ENCODE peak calls at places on chromosomes 4 and X, in four cellular contexts. One of them, this sample, is unnamed. For H3K4me1, the result is how much of the 10 kb centered on the place peaks cover.

GRCh38 chr4:93469560-93469959 is 359.0 kb upstream of the ATOH1 start:
- DNase-seq in fibroblast of lung: no peak
- DNase-seq in ovary: no peak
- DNase-seq in psoas muscle: no peak
- DNase-seq in this sample: no peak

GRCh38 chrX:103197721-103198306 is 17.1 kb upstream of the BEX4 start:
- DNase-seq in fibroblast of lung: peak
- DNase-seq in ovary: no peak
- DNase-seq in psoas muscle: no peak
- DNase-seq in this sample: no peak

GRCh38 chr4:146243141-146243882 is 29.0 kb downstream of the REELD1 start:
- DNase-seq in fibroblast of lung: peak
- DNase-seq in ovary: peak
- DNase-seq in psoas muscle: peak
- DNase-seq in this sample: peak

GRCh38 chrX:10399152-10399741 is 221.1 kb downstream of the MID1 start:
- DNase-seq in fibroblast of lung: no peak
- DNase-seq in ovary: no peak
- DNase-seq in psoas muscle: no peak
- DNase-seq in this sample: no peak

GRCh38 chrX:119399772-119400101 is 601 bp downstream of the SLC25A43 start:
- DNase-seq in fibroblast of lung: peak
- DNase-seq in ovary: no peak
- DNase-seq in psoas muscle: peak
- DNase-seq in this sample: no peak

GRCh38 chr4:166014411-166014810 is 141.4 kb downstream of the TLL1 start:
- DNase-seq in fibroblast of lung: peak
- DNase-seq in ovary: no peak
- DNase-seq in psoas muscle: no peak
- DNase-seq in this sample: no peak

GRCh38 chr4:41216294-41217019 is 2.1 kb upstream of the APBB2 start:
- DNase-seq in fibroblast of lung: peak
- DNase-seq in ovary: peak
- DNase-seq in psoas muscle: peak
- DNase-seq in this sample: peak

GRCh38 chr4:82721819-82722423 is 76.7 kb downstream of the SCD5 start:
- DNase-seq in fibroblast of lung: peak
- DNase-seq in ovary: no peak
- DNase-seq in psoas muscle: no peak
- DNase-seq in this sample: peak

GRCh38 chr4:32824321-32824720 is 2104.2 kb downstream of the PCDH7 start:
- DNase-seq in fibroblast of lung: peak
- DNase-seq in ovary: no peak
- DNase-seq in psoas muscle: no peak
- DNase-seq in this sample: no peak

GRCh38 chr4:145044341-145044740 is 53.7 kb downstream of the ANAPC10 start:
- DNase-seq in fibroblast of lung: peak
- DNase-seq in ovary: no peak
- DNase-seq in psoas muscle: no peak
- DNase-seq in this sample: no peak

GRCh38 chr4:72295966-72296557 is 264.3 kb downstream of the NPFFR2 start:
- DNase-seq in fibroblast of lung: peak
- DNase-seq in ovary: no peak
- DNase-seq in psoas muscle: no peak
- DNase-seq in this sample: no peak

GRCh38 chrX:37423864-37424569 is 74.9 kb downstream of the PRRG1 start:
- DNase-seq in fibroblast of lung: peak
- DNase-seq in ovary: no peak
- DNase-seq in psoas muscle: no peak
- DNase-seq in this sample: no peak

GRCh38 chrX:134520860-134521390 is 61.0 kb downstream of the HPRT1 start:
- DNase-seq in fibroblast of lung: peak
- DNase-seq in ovary: no peak
- DNase-seq in psoas muscle: no peak
- DNase-seq in this sample: no peak

GRCh38 chr4:68465058-68465457 is 17.8 kb downstream of the TMPRSS11E start:
- DNase-seq in fibroblast of lung: no peak
- DNase-seq in ovary: no peak
- DNase-seq in psoas muscle: no peak
- DNase-seq in this sample: no peak

GRCh38 chr4:82599336-82599735 is 37.5 kb upstream of the TMEM150C start:
- DNase-seq in fibroblast of lung: no peak
- DNase-seq in ovary: no peak
- DNase-seq in psoas muscle: no peak
- DNase-seq in this sample: no peak

GRCh38 chr4:57462843-57463242 is 352.7 kb upstream of the IGFBP7 start:
- DNase-seq in fibroblast of lung: no peak
- DNase-seq in ovary: no peak
- DNase-seq in psoas muscle: no peak
- DNase-seq in this sample: no peak

GRCh38 chr4:48340276-48340904 is 939 bp upstream of the SLAIN2 start:
- DNase-seq in fibroblast of lung: peak
- DNase-seq in ovary: no peak
- DNase-seq in psoas muscle: no peak
- DNase-seq in this sample: no peak

GRCh38 chr4:85370400-85371032 is 104.4 kb upstream of the ARHGAP24 start:
- DNase-seq in fibroblast of lung: peak
- DNase-seq in ovary: no peak
- DNase-seq in psoas muscle: no peak
- DNase-seq in this sample: no peak

GRCh38 chrX:29561417-29561816 is 653.9 kb upstream of the MAGEB2 start:
- DNase-seq in fibroblast of lung: no peak
- DNase-seq in ovary: no peak
- DNase-seq in psoas muscle: no peak
- DNase-seq in this sample: no peak

GRCh38 chr4:90209922-90210321 is 82.7 kb downstream of the CCSER1 start:
- DNase-seq in fibroblast of lung: no peak
- DNase-seq in ovary: no peak
- DNase-seq in psoas muscle: no peak
- DNase-seq in this sample: no peak

GRCh38 chrX:71992711-71993110 is 82.1 kb downstream of the NHSL2 start:
- DNase-seq in fibroblast of lung: no peak
- DNase-seq in ovary: no peak
- DNase-seq in psoas muscle: no peak
- DNase-seq in this sample: no peak

GRCh38 chr4:15149842-15150592 is 147.7 kb downstream of the CPEB2 start:
- DNase-seq in fibroblast of lung: peak
- DNase-seq in ovary: peak
- DNase-seq in psoas muscle: peak
- DNase-seq in this sample: peak

GRCh38 chrX:8731579-8732395 is at the start of gene ANOS1:
- DNase-seq in fibroblast of lung: peak
- DNase-seq in ovary: peak
- DNase-seq in psoas muscle: peak
- DNase-seq in this sample: peak

GRCh38 chr4:10115271-10115656 is 1.3 kb downstream of the WDR1 start:
- DNase-seq in fibroblast of lung: peak
- DNase-seq in ovary: no peak
- DNase-seq in psoas muscle: no peak
- DNase-seq in this sample: no peak
- H3K4me1 ChIP-seq in fibroblast of lung: under half
- H3K4me1 ChIP-seq in ovary: under half
- H3K4me1 ChIP-seq in psoas muscle: half or more
- H3K4me1 ChIP-seq in this sample: half or more

GRCh38 chrX:16186380-16187007 is 19.2 kb downstream of the MAGEB17 start:
- DNase-seq in fibroblast of lung: no peak
- DNase-seq in ovary: no peak
- DNase-seq in psoas muscle: no peak
- DNase-seq in this sample: no peak

GRCh38 chrX:16187024-16187698 is 19.9 kb downstream of the MAGEB17 start:
- DNase-seq in fibroblast of lung: no peak
- DNase-seq in ovary: no peak
- DNase-seq in psoas muscle: no peak
- DNase-seq in this sample: no peak

GRCh38 chrX:16188687-16189086 is 21.4 kb downstream of the MAGEB17 start:
- DNase-seq in fibroblast of lung: peak
- DNase-seq in ovary: no peak
- DNase-seq in psoas muscle: no peak
- DNase-seq in this sample: no peak

GRCh38 chrX:16191605-16192004 is 24.3 kb downstream of the MAGEB17 start:
- DNase-seq in fibroblast of lung: no peak
- DNase-seq in ovary: no peak
- DNase-seq in psoas muscle: no peak
- DNase-seq in this sample: no peak

DNA sequence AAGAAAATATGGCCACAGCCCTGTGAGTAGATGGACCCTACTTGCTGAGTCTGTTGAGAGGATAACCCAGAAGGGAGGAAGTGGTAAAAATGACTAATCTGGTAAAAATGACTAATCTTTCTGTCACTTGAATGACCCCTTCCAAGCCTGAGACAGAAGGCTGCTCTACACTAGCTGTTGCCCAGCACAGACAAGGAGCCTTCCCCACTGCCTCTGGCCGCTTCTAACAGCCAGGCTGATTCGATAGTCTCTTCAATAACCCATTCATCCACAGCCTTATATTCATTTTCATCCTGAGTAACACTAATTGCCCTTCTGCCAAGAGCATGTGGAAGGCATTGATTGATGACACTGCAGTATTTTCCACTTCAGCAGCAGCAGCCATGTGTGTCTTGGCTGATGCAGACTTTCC is 18.4 kb downstream of the MAGEB17 start:
- DNase-seq in fibroblast of lung: peak
- DNase-seq in ovary: no peak
- DNase-seq in psoas muscle: no peak
- DNase-seq in this sample: no peak
- H3K27ac ChIP-seq in fibroblast of lung: peak
- H3K27ac ChIP-seq in ovary: no peak
- H3K27ac ChIP-seq in psoas muscle: no peak
- H3K27ac ChIP-seq in this sample: no peak

GRCh38 chr4:108683479-108683878 is 33.1 kb downstream of the OSTC start:
- DNase-seq in fibroblast of lung: peak
- DNase-seq in ovary: no peak
- DNase-seq in psoas muscle: no peak
- DNase-seq in this sample: no peak
- TF ChIP-seq CTCF in fibroblast of lung: peak
- TF ChIP-seq CTCF in ovary: no peak
- TF ChIP-seq CTCF in psoas muscle: peak
- TF ChIP-seq CTCF in this sample: peak

GRCh38 chr4:10018818-10019438 is 2.4 kb downstream of the SLC2A9 start:
- DNase-seq in fibroblast of lung: peak
- DNase-seq in ovary: peak
- DNase-seq in psoas muscle: peak
- DNase-seq in this sample: peak

GRCh38 chr4:10020106-10020505 is 1.2 kb downstream of the SLC2A9 start:
- DNase-seq in fibroblast of lung: no peak
- DNase-seq in ovary: no peak
- DNase-seq in psoas muscle: no peak
- DNase-seq in this sample: no peak

GRCh38 chr4:10017037-10017893 is 4.0 kb downstream of the SLC2A9 start:
- DNase-seq in fibroblast of lung: no peak
- DNase-seq in ovary: no peak
- DNase-seq in psoas muscle: no peak
- DNase-seq in this sample: no peak

GRCh38 chr4:10020871-10021676 is at the start of gene SLC2A9:
- DNase-seq in fibroblast of lung: no peak
- DNase-seq in ovary: no peak
- DNase-seq in psoas muscle: peak
- DNase-seq in this sample: peak

DNA sequence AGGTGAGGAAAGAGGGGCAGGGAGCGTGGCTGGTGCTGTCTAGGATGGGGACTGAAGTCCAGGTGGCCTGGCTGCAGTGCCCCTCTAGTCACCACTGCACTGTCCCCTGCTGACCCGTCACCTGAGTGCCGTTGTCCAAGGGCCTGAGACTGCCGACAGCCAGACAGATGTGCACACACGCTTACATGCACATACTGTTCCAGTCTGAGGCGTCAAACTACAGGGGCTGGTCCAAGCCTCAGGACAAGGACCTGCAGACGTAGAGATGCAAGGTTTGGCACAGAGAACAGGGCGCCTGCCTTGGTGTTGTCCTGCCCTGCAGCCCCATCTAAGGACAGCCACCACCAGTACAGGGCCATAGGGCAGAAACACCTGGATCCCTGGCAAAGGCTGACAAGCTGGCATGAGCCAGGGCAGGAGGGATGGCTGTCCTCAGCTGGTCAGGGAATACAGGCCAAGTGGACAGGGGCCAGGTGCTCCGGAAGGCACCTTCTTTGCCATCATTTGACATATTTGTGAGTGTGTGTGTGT is 1.7 kb downstream of the SLC2A9 start:
- DNase-seq in fibroblast of lung: no peak
- DNase-seq in ovary: peak
- DNase-seq in psoas muscle: peak
- DNase-seq in this sample: peak
- H3K4me1 ChIP-seq in fibroblast of lung: under half
- H3K4me1 ChIP-seq in ovary: under half
- H3K4me1 ChIP-seq in psoas muscle: under half
- H3K4me1 ChIP-seq in this sample: half or more

GRCh38 chr4:140056015-140056414 is 98.0 kb downstream of the MAML3 start:
- DNase-seq in fibroblast of lung: no peak
- DNase-seq in ovary: no peak
- DNase-seq in psoas muscle: no peak
- DNase-seq in this sample: no peak

GRCh38 chr4:140061194-140061593 is 92.8 kb downstream of the MAML3 start:
- DNase-seq in fibroblast of lung: peak
- DNase-seq in ovary: no peak
- DNase-seq in psoas muscle: no peak
- DNase-seq in this sample: no peak

GRCh38 chr4:140061883-140062282 is 92.1 kb downstream of the MAML3 start:
- DNase-seq in fibroblast of lung: no peak
- DNase-seq in ovary: no peak
- DNase-seq in psoas muscle: no peak
- DNase-seq in this sample: no peak

GRCh38 chr4:140057693-140058092 is 96.3 kb downstream of the MAML3 start:
- DNase-seq in fibroblast of lung: no peak
- DNase-seq in ovary: no peak
- DNase-seq in psoas muscle: no peak
- DNase-seq in this sample: no peak

DNA sequence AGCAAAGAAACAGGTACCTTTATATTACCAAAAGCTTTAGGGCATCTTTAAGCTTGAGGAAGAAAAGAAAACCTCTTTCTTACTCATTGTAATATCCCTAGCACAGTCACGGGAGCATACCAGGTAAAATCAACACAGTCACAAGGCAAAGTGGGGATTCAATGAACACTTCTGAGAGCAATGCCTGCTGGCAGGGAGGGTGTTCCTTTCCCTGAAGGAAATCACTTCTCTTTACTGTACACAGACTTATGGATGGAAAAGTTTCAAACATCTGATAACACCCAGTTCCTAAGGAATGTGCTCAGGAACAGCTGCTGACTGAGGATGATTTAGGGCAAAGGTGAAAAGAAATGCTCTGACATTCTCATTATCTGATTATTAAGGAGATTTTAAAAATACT is 94.8 kb downstream of the MAML3 start:
- DNase-seq in fibroblast of lung: no peak
- DNase-seq in ovary: no peak
- DNase-seq in psoas muscle: no peak
- DNase-seq in this sample: no peak
- H3K27ac ChIP-seq in fibroblast of lung: no peak
- H3K27ac ChIP-seq in ovary: no peak
- H3K27ac ChIP-seq in psoas muscle: no peak
- H3K27ac ChIP-seq in this sample: no peak